ENCODE peak calls at places on chromosomes 7 and 10, in six cellular contexts. Q is esophagus muscularis mucosa; G is BE2C; O is M059J; W is activated CD8-positive, alpha-beta memory T cell treated with anti-CD3 and anti-CD28 coated beads for 24 hours; H is H54. P is an unnamed sample.

GRCh38 chr7:50745835-50746234 is 36.9 kb downstream of the GRB10 start:
- DNase-seq in W (no peak), G (no peak), O (no peak), H (no peak), Q (no peak), P (no peak)

GRCh38 chr7:87474533-87475358 is 734 bp downstream of the ABCB4 start:
- DNase-seq in Q (no peak), O (peak; percentile 87), G (no peak), W (no peak), H (no peak), P (no peak)

GRCh38 chr7:95245828-95246227 is 78.5 kb downstream of the PON1 start:
- DNase-seq in O (no peak), H (no peak), W (no peak), G (no peak), Q (no peak), P (no peak)

GRCh38 chr7:21412291-21412896 is 15.5 kb upstream of the SP4 start:
- DNase-seq in W (no peak), Q (no peak), H (no peak), O (no peak), G (no peak), P (no peak)

GRCh38 chr7:106895246-106895864 is 30.3 kb downstream of the PIK3CG start:
- DNase-seq in H (no peak), W (no peak), O (peak; percentile 33), Q (no peak), G (no peak), P (no peak)

GRCh38 chr7:40544277-40544723 is 409.5 kb downstream of the SUGCT start:
- DNase-seq in Q (no peak), W (no peak), H (no peak), G (no peak), O (no peak), P (no peak)

GRCh38 chr10:7787150-7787856 is 490 bp downstream of the KIN start:
- DNase-seq in W (no peak), Q (no peak), H (no peak), O (peak; percentile 18), G (no peak), P (no peak)

GRCh38 chr7:105149827-105150226 is 135.8 kb downstream of the KMT2E start:
- DNase-seq in Q (no peak), W (no peak), H (peak; percentile 47), G (no peak), O (peak; percentile 69), P (no peak)

GRCh38 chr10:63064706-63065105 is 68.4 kb upstream of the NRBF2 start:
- DNase-seq in H (no peak), O (peak; percentile 9), Q (no peak), W (no peak), G (no peak), P (no peak)

GRCh38 chr10:58438340-58438739 is 53.1 kb downstream of the TFAM start:
- DNase-seq in O (peak; percentile 82), H (no peak), G (no peak), W (no peak), Q (no peak), P (no peak)

GRCh38 chr10:17409170-17409733 is 45.1 kb downstream of the ST8SIA6 start:
- DNase-seq in H (no peak), G (no peak), O (peak; percentile 21), W (no peak), Q (no peak), P (no peak)